ENCODE peak calls at places on chromosomes 16 and 17, in ten cellular contexts. Y is ascending aorta, Q is spleen, I is fibroblast of pulmonary artery, R is Peyer's patch, G is K562, L is body of pancreas, N is GM10248, W is PC-9, V is ovary. U is an unnamed sample.

GRCh38 chr17:2438823-2439222 is 38.0 kb upstream of the MNT start:
- DNase-seq in Y (no peak), Q (no peak), I (peak), R (no peak), G (no peak), L (no peak), N (no peak), W (no peak), V (no peak), U (no peak)

GRCh38 chr17:19447085-19447583 is 36.1 kb downstream of the RNF112 start:
- DNase-seq in Y (no peak), Q (no peak), I (peak), R (no peak), G (peak), L (peak), N (peak), W (peak), V (peak), U (peak)

GRCh38 chr16:52227851-52228250 is 319.1 kb downstream of the TOX3 start:
- DNase-seq in Y (no peak), Q (no peak), I (no peak), R (no peak), G (no peak), L (no peak), N (no peak), W (no peak), V (no peak), U (no peak)

GRCh38 chr16:23071202-23072083 is 77.8 kb downstream of the USP31 start:
- DNase-seq in Y (no peak), Q (no peak), I (peak), R (no peak), G (no peak), L (no peak), N (no peak), W (no peak), V (no peak), U (no peak)

GRCh38 chr17:37100231-37100630 is 151.5 kb downstream of the AATF start:
- DNase-seq in Y (no peak), Q (no peak), I (no peak), R (no peak), G (no peak), L (no peak), N (no peak), W (no peak), V (no peak), U (no peak)

GRCh38 chr17:48647103-48647963 is 21.2 kb upstream of the HOXB9 start:
- DNase-seq in Y (no peak), Q (no peak), I (no peak), R (no peak), G (no peak), L (no peak), N (no peak), W (no peak), V (no peak), U (no peak)

GRCh38 chr17:15213381-15214087 is 51.6 kb downstream of the PMP22 start:
- DNase-seq in Y (no peak), Q (no peak), I (peak), R (no peak), G (peak), L (no peak), N (no peak), W (no peak), V (no peak), U (no peak)

GRCh38 chr17:31481783-31482081 is 90.3 kb downstream of the RAB11FIP4 start:
- DNase-seq in Y (no peak), Q (no peak), I (no peak), R (no peak), G (no peak), L (no peak), N (no peak), W (no peak), V (no peak), U (no peak)

GRCh38 chr17:71978435-71978834 is 142.4 kb upstream of the SOX9 start:
- DNase-seq in Y (no peak), Q (no peak), I (no peak), R (no peak), G (no peak), L (no peak), N (no peak), W (no peak), V (no peak), U (no peak)

GRCh38 chr17:73713136-73713535 is 68.9 kb upstream of the SDK2 start:
- DNase-seq in Y (no peak), Q (peak), I (no peak), R (no peak), G (no peak), L (no peak), N (no peak), W (peak), V (no peak), U (no peak)

GRCh38 chr16:641326-642188 is at the start of gene MCRIP2:
- DNase-seq in Y (no peak), Q (peak), I (peak), R (peak), G (peak), L (peak), N (peak), W (peak), V (peak), U (peak)

GRCh38 chr17:31452101-31452500 is 60.6 kb downstream of the RAB11FIP4 start:
- DNase-seq in Y (no peak), Q (no peak), I (no peak), R (no peak), G (no peak), L (no peak), N (no peak), W (no peak), V (no peak), U (no peak)

GRCh38 chr16:53732296-53732929 is 28.5 kb downstream of the FTO start:
- DNase-seq in Y (no peak), Q (no peak), I (peak), R (no peak), G (no peak), L (no peak), N (no peak), W (peak), V (no peak), U (no peak)

GRCh38 chr17:32161029-32161428 is 18.7 kb downstream of the RHOT1 start:
- DNase-seq in Y (no peak), Q (no peak), I (no peak), R (no peak), G (no peak), L (no peak), N (no peak), W (no peak), V (no peak), U (no peak)

GRCh38 chr17:78128616-78129384 is at the start of gene TMC6:
- DNase-seq in Y (no peak), Q (peak), I (no peak), R (peak), G (peak), L (peak), N (peak), W (peak), V (no peak), U (peak)

GRCh38 chr16:85974428-85975375 is 75.7 kb downstream of the IRF8 start:
- DNase-seq in Y (no peak), Q (no peak), I (no peak), R (peak), G (no peak), L (no peak), N (no peak), W (no peak), V (no peak), U (no peak)

GRCh38 chr17:13626703-13627102 is 25.0 kb upstream of the HS3ST3A1 start:
- DNase-seq in Y (no peak), Q (no peak), I (peak), R (no peak), G (no peak), L (no peak), N (no peak), W (no peak), V (no peak), U (no peak)

GRCh38 chr17:29243792-29244191 is 2.9 kb upstream of the CRYBA1 start:
- DNase-seq in Y (no peak), Q (no peak), I (peak), R (no peak), G (peak), L (no peak), N (peak), W (no peak), V (no peak), U (peak)
- TF ChIP-seq CTCF in Y (no peak), Q (no peak), I (peak), R (no peak), G (peak), L (no peak), N (peak), W (peak), V (no peak), U (peak)

DNA sequence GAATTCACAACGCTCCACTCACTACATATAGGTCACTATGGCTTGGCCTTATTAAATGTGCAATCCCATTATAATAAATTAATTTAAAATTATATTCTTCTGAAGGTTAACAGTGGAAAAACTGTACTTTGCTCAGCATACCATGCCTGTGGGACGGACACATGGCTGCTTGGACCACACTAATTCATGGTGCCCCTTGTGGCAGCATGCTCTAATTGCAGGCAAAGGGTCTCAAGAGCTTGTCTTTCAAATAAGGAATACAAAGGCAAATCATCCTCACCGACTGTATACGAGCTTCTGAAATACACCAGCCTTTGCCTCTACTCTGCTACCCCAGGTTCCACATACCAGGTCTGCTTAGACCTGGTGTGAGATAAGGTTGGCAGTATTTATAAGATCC is 11.7 kb downstream of the SMPD3 start:
- DNase-seq in Y (no peak), Q (no peak), I (no peak), R (no peak), G (peak), L (no peak), N (no peak), W (no peak), V (no peak), U (no peak)
- TF ChIP-seq CTCF in Y (no peak), Q (no peak), I (peak), R (no peak), G (peak), L (no peak), N (no peak), W (peak), V (no peak), U (no peak)

GRCh38 chr16:89523680-89524344 is 15.6 kb downstream of the SPG7 start:
- DNase-seq in Y (no peak), Q (no peak), I (no peak), R (no peak), G (no peak), L (no peak), N (no peak), W (no peak), V (no peak), U (no peak)

GRCh38 chr16:89530401-89531381 is 22.5 kb downstream of the SPG7 start:
- DNase-seq in Y (no peak), Q (no peak), I (no peak), R (no peak), G (no peak), L (no peak), N (no peak), W (no peak), V (no peak), U (no peak)

GRCh38 chr16:89522287-89522686 is 14.1 kb downstream of the SPG7 start:
- DNase-seq in Y (no peak), Q (no peak), I (no peak), R (no peak), G (no peak), L (no peak), N (no peak), W (no peak), V (no peak), U (no peak)

GRCh38 chr16:89529097-89529496 is 20.9 kb downstream of the SPG7 start:
- DNase-seq in Y (no peak), Q (no peak), I (no peak), R (no peak), G (no peak), L (no peak), N (no peak), W (no peak), V (no peak), U (no peak)

DNA sequence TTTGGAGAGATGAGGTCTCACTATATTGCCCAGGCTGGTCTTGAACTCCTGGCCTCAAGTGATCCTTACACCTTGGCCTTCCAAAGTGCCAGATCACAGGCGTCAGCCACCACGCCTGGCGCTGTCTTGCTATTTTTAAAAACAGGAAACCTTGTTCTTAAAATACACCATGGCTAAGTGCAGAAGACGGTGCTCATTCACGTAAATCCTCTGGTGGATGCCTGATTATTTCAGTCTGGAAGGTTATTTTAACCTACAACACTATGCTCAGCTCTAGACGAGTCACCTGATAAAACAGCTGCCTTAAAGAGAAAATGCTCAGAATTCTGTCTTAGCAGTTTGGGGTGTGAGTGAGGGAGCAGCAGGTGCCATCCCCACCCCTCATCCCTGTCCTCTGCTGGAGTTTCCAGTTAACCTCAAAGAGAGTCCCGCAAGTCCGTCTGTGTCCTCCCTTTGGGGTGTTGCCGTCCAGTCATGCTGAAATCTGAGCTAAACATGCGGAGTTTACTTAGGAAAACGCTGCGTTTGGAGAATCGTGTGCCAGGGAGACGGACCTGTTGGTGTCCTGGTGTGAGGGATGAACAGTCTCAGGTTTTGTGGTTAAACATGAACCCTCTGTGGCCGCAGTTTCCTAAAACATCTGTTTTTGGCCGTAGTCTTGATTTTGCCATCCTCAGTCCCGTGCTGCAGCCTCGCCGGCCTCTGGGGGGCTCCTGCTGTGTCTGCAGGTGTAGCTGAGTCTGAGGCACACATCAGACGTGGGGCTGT is 17.1 kb downstream of the SPG7 start:
- DNase-seq in Y (no peak), Q (no peak), I (no peak), R (no peak), G (no peak), L (no peak), N (peak), W (no peak), V (no peak), U (no peak)
- TF ChIP-seq CTCF in Y (no peak), Q (no peak), I (no peak), R (no peak), G (no peak), L (no peak), N (peak), W (no peak), V (no peak), U (no peak)

DNA sequence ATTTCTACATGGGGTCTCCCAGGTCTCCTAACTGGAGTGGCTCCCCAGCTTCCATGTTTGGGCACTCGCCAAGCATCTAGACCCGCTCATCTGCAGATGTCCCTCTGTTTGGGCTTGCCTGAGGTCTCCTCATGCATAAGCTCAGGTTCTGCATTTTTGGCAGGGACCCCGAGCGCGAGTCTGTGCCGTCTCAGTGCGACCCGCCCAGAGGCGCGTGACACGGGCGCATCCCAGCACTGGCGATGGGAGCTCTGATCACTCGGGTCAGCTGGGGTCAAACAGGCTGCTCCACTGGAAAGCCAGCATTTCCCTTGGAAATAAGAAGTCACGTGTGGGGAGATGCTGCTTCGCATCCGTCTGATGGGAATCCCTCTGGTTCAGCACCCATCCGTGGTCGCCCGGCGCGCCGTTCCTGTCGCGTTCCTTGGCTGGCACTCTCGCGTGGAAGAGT is 56.9 kb upstream of the FASN start:
- DNase-seq in Y (no peak), Q (peak), I (no peak), R (no peak), G (no peak), L (no peak), N (no peak), W (no peak), V (no peak), U (no peak)
- TF ChIP-seq CTCF in Y (no peak), Q (no peak), I (no peak), R (no peak), G (no peak), L (no peak), N (no peak), W (no peak), V (no peak), U (no peak)

DNA sequence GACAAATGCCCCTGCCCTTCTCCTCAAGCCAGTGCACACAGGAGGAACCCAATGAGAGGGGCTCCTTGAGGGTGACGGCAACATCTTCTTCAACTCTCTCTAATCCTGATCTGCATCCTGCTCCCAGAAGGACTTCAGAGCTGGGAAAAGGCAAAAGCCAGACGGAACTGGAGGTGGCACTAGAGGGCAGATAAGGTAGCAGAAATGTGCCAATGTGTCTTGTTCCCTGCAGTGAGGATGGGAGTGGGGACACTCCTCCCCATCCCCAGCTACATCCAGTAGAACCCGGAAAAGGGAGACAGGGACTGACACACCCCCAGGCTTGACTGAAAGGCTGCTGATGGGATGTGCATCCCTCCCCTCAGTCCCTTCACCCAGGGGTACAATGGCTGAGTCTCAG is 28.5 kb downstream of the SRCIN1 start:
- DNase-seq in Y (no peak), Q (no peak), I (no peak), R (no peak), G (no peak), L (no peak), N (no peak), W (no peak), V (no peak), U (no peak)
- TF ChIP-seq CTCF in Y (no peak), Q (no peak), I (no peak), R (no peak), G (no peak), L (no peak), N (no peak), W (no peak), V (no peak), U (no peak)

GRCh38 chr17:79338589-79338988 is 264.0 kb downstream of the ENGASE start:
- DNase-seq in Y (no peak), Q (no peak), I (no peak), R (no peak), G (no peak), L (no peak), N (no peak), W (no peak), V (no peak), U (no peak)

GRCh38 chr17:79337053-79337452 is 262.4 kb downstream of the ENGASE start:
- DNase-seq in Y (no peak), Q (no peak), I (no peak), R (no peak), G (no peak), L (no peak), N (no peak), W (no peak), V (no peak), U (no peak)

GRCh38 chr17:79339311-79339710 is 264.7 kb downstream of the ENGASE start:
- DNase-seq in Y (no peak), Q (no peak), I (no peak), R (no peak), G (no peak), L (no peak), N (no peak), W (no peak), V (no peak), U (no peak)

GRCh38 chr17:79340286-79340685 is 265.7 kb downstream of the ENGASE start:
- DNase-seq in Y (no peak), Q (peak), I (no peak), R (no peak), G (no peak), L (no peak), N (peak), W (no peak), V (no peak), U (no peak)

GRCh38 chr17:79338142-79338541 is 263.5 kb downstream of the ENGASE start:
- DNase-seq in Y (no peak), Q (no peak), I (no peak), R (no peak), G (no peak), L (no peak), N (no peak), W (no peak), V (no peak), U (no peak)
- TF ChIP-seq CTCF in Y (no peak), Q (no peak), I (no peak), R (no peak), G (no peak), L (no peak), N (no peak), W (no peak), V (no peak), U (no peak)

DNA sequence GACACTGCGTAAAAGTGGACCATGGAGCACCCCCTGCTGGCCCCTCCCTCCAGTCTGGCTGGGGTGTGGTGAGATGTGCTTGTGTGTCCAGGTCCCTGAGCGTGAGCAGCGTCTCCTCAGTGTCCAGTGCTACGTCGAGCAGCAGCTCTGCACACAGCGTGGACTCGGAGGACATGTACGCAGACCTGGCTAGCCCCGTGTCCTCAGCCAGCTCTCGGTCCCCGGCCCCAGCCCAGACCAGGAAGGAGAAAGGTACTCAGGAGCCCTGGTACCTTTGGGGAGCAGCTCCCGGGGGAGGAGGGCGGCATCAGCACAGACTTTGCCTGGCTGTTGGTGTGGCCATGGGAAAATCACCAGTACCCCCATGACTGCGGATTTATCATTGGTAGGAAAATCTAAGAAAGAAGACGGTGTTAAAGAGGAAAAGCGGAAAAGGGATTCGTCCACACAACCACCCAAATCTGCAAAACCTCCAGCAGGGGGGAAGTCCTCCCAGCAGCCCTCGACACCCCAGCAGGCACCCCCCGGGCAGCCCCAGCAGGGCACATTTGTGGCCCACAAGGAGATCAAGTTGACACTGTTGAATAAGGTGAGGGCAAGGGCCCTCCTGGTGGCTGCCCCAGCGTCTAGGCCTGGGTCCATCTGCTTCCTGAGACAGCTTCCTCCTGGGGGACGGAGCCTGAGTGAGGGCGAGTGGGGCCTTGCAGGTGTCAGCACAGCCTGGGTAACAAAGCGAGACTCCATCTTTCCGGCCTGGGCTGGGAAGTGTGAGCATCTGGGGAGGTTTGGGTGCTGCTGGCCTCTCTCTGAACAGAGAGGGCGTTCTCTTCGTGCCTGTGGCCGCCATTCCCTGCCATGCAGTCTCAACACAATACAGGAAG is 10.6 kb upstream of the IL17C start:
- DNase-seq in Y (no peak), Q (no peak), I (no peak), R (peak), G (no peak), L (no peak), N (no peak), W (no peak), V (no peak), U (no peak)
- TF ChIP-seq CTCF in Y (no peak), Q (no peak), I (no peak), R (no peak), G (no peak), L (no peak), N (no peak), W (no peak), V (no peak), U (no peak)